ENCODE peak calls at places on chromosomes 11 and 22, in ten cellular contexts. Y is GM12891, F is gastrocnemius medialis, E is IMR-90, L is A549, S is sigmoid colon, U is K562, I is right lobe of liver, M is Peyer's patch, B is tibial nerve. O is an unnamed sample.
A peak's percentile ranks its signal among the peaks of the same experiment; 100 is the strongest.

GRCh38 chr11:92735039-92735438 is 234.4 kb upstream of the MTNR1B start:
- DNase-seq in Y (no peak), F (no peak), E (no peak), L (no peak), S (no peak), U (no peak), I (no peak), M (no peak), B (no peak), O (no peak)

GRCh38 chr11:100684101-100685065 is 2.7 kb upstream of the ARHGAP42 start:
- DNase-seq in Y (no peak), F (no peak), E (no peak), L (no peak), S (no peak), U (no peak), I (no peak), M (no peak), B (no peak), O (no peak)

GRCh38 chr11:7673724-7674434 is 579 bp upstream of the CYB5R2 start:
- DNase-seq in Y (no peak), F (no peak), E (no peak), L (no peak), S (peak; percentile 72), U (peak; percentile 41), I (no peak), M (peak; percentile 76), B (peak; percentile 22), O (peak; percentile 57)

GRCh38 chr11:118012083-118012669 is 26.0 kb downstream of the IL10RA start:
- DNase-seq in Y (no peak), F (no peak), E (peak; percentile 1), L (no peak), S (no peak), U (peak; percentile 42), I (no peak), M (no peak), B (no peak), O (no peak)

GRCh38 chr11:4695442-4695841 is 2.2 kb downstream of the OR51E2 start:
- DNase-seq in Y (no peak), F (no peak), E (peak; percentile 52), L (no peak), S (no peak), U (no peak), I (no peak), M (no peak), B (no peak), O (no peak)

GRCh38 chr22:36010090-36010489 is 18.5 kb downstream of the RBFOX2 start:
- DNase-seq in Y (no peak), F (no peak), E (no peak), L (no peak), S (no peak), U (peak; percentile 44), I (peak; percentile 94), M (no peak), B (no peak), O (no peak)

GRCh38 chr11:57476223-57476882 is 16.0 kb downstream of the RTN4RL2 start:
- DNase-seq in Y (no peak), F (peak; percentile 57), E (no peak), L (no peak), S (no peak), U (no peak), I (peak; percentile 81), M (no peak), B (no peak), O (peak; percentile 80)

GRCh38 chr11:22192642-22193347 is at the start of gene ANO5:
- DNase-seq in Y (peak; percentile 42), F (peak; percentile 95), E (no peak), L (peak; percentile 71), S (peak; percentile 81), U (peak; percentile 47), I (peak; percentile 89), M (peak; percentile 84), B (no peak), O (peak; percentile 36)

GRCh38 chr22:37558815-37559214 is 1.5 kb upstream of the CDC42EP1 start:
- DNase-seq in Y (no peak), F (no peak), E (no peak), L (no peak), S (no peak), U (no peak), I (no peak), M (no peak), B (no peak), O (no peak)

GRCh38 chr22:37559521-37559900 is 769 bp upstream of the CDC42EP1 start:
- DNase-seq in Y (no peak), F (no peak), E (no peak), L (no peak), S (no peak), U (no peak), I (no peak), M (no peak), B (no peak), O (no peak)

GRCh38 chr22:37560682-37561208 is 465 bp downstream of the CDC42EP1 start:
- DNase-seq in Y (no peak), F (no peak), E (peak; percentile 53), L (no peak), S (peak; percentile 81), U (peak; percentile 57), I (no peak), M (no peak), B (no peak), O (peak; percentile 81)

GRCh38 chr22:37561209-37562048 is 1.1 kb downstream of the CDC42EP1 start:
- DNase-seq in Y (peak; percentile 89), F (peak; percentile 73), E (peak; percentile 86), L (peak; percentile 74), S (peak; percentile 97), U (peak; percentile 78), I (peak; percentile 95), M (peak; percentile 94), B (peak; percentile 99), O (peak; percentile 98)

GRCh38 chr22:37559901-37560681 is at the start of gene CDC42EP1:
- DNase-seq in Y (no peak), F (no peak), E (peak; percentile 36), L (no peak), S (peak; percentile 84), U (peak; percentile 86), I (peak; percentile 78), M (peak; percentile 83), B (no peak), O (peak; percentile 85)
- TF ChIP-seq POLR2A in Y (no peak), F (peak; percentile 81), E (peak; percentile 90), L (peak; percentile 75), S (no peak), U (no peak), I (peak; percentile 96), M (peak; percentile 71), B (peak; percentile 72), O (peak; percentile 77)

GRCh38 chr22:23750744-23751440 is at the start of gene ZNF70:
- DNase-seq in Y (peak; percentile 88), F (peak; percentile 85), E (peak; percentile 74), L (peak; percentile 59), S (peak; percentile 93), U (peak; percentile 85), I (peak; percentile 88), M (peak; percentile 96), B (peak; percentile 72), O (peak; percentile 85)

GRCh38 chr22:23752090-23752691 is 1.3 kb upstream of the ZNF70 start:
- DNase-seq in Y (no peak), F (peak; percentile 34), E (no peak), L (no peak), S (no peak), U (no peak), I (no peak), M (no peak), B (no peak), O (no peak)

GRCh38 chr22:23752750-23753149 is 1.5 kb downstream of the VPREB3 start:
- DNase-seq in Y (no peak), F (no peak), E (no peak), L (no peak), S (no peak), U (no peak), I (no peak), M (no peak), B (no peak), O (no peak)

GRCh38 chr22:23750374-23750743 is 553 bp downstream of the ZNF70 start:
- DNase-seq in Y (no peak), F (no peak), E (no peak), L (no peak), S (no peak), U (no peak), I (no peak), M (no peak), B (no peak), O (no peak)

GRCh38 chr22:23751441-23751996 is 607 bp upstream of the ZNF70 start:
- DNase-seq in Y (no peak), F (peak; percentile 56), E (no peak), L (no peak), S (peak; percentile 77), U (peak; percentile 49), I (no peak), M (no peak), B (no peak), O (no peak)
- TF ChIP-seq POLR2A in Y (no peak), F (no peak), E (no peak), L (peak; percentile 24), S (no peak), U (peak; percentile 53), I (no peak), M (peak; percentile 7), B (no peak), O (no peak)

DNA sequence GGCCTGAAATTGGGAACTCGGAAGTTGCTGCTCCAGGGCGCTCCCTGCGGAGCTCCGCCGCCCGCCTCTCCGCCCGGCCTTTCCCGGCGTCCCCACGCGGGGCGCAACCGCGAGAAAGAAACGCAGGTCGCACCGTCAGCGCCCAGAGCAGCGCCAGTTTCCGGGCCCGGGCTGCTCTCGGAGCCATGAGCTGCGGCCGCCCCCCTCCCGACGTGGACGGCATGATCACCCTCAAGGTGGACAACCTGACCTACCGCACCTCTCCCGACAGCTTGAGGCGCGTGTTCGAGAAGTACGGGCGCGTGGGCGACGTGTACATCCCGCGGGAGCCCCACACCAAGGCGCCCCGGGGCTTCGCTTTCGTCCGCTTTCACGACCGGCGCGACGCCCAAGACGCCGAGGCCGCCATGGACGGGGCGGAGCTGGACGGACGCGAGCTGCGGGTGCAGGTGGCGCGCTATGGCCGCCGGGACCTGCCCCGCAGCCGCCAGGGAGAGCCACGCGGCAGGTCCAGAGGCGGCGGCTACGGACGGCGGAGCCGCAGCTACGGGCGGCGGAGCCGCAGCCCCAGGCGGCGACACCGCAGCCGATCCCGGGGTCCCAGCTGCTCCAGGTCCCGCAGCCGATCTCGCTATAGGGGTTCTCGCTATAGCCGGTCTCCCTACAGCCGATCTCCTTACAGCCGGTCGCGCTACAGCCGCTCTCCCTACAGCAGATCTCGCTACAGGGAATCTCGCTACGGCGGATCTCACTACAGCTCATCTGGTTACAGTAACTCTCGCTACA is 516 bp downstream of the SRSF8 start:
- DNase-seq in Y (peak; percentile 30), F (peak; percentile 83), E (peak; percentile 72), L (peak; percentile 28), S (peak; percentile 93), U (peak; percentile 64), I (peak; percentile 84), M (peak; percentile 89), B (peak; percentile 73), O (peak; percentile 85)
- TF ChIP-seq POLR2A in Y (peak; percentile 62), F (peak; percentile 43), E (peak; percentile 57), L (peak; percentile 43), S (peak; percentile 50), U (peak; percentile 87), I (peak; percentile 76), M (peak; percentile 56), B (no peak), O (peak; percentile 44)

GRCh38 chr11:95652002-95652472 is 137.5 kb downstream of the FAM76B start:
- DNase-seq in Y (no peak), F (peak; percentile 11), E (no peak), L (no peak), S (no peak), U (no peak), I (no peak), M (no peak), B (no peak), O (no peak)

GRCh38 chr11:95653099-95653498 is 136.5 kb downstream of the FAM76B start:
- DNase-seq in Y (no peak), F (no peak), E (no peak), L (no peak), S (no peak), U (no peak), I (no peak), M (no peak), B (no peak), O (no peak)

GRCh38 chr11:95647355-95647754 is 142.2 kb downstream of the FAM76B start:
- DNase-seq in Y (no peak), F (peak; percentile 26), E (no peak), L (no peak), S (peak; percentile 78), U (no peak), I (no peak), M (no peak), B (peak; percentile 46), O (no peak)

GRCh38 chr11:95650271-95650670 is 139.3 kb downstream of the FAM76B start:
- DNase-seq in Y (no peak), F (no peak), E (no peak), L (no peak), S (no peak), U (no peak), I (no peak), M (no peak), B (no peak), O (no peak)

GRCh38 chr11:95647805-95648379 is 141.7 kb downstream of the FAM76B start:
- DNase-seq in Y (no peak), F (no peak), E (no peak), L (no peak), S (no peak), U (no peak), I (no peak), M (no peak), B (no peak), O (no peak)
- TF ChIP-seq POLR2A in Y (no peak), F (no peak), E (no peak), L (no peak), S (no peak), U (no peak), I (no peak), M (no peak), B (no peak), O (no peak)

O was measured in ovary.